ENCODE peak calls at places on chromosomes 12 and 14, in five cellular contexts. Y, Z, T, I and X are unnamed samples.

GRCh38 chr12:71562681-71563595 is 100.7 kb downstream of the ZFC3H1 start:
- DNase-seq in T (no peak), Z (no peak), I (no peak), Y (no peak), X (no peak)

GRCh38 chr14:65753061-65753460 is 340.5 kb downstream of the FUT8 start:
- DNase-seq in Z (no peak), T (no peak), I (no peak), Y (no peak), X (peak; percentile 88)

GRCh38 chr14:19878029-19878642 is 3.2 kb downstream of the OR4K2 start:
- DNase-seq in I (no peak), Z (no peak), Y (no peak), T (peak; percentile 17), X (peak; percentile 30)

GRCh38 chr14:57747036-57747435 is 118.9 kb downstream of the SLC35F4 start:
- DNase-seq in Y (no peak), Z (no peak), I (no peak), T (no peak), X (no peak)

GRCh38 chr12:54005853-54006699 is 2.7 kb upstream of the HOXC8 start:
- DNase-seq in I (peak; percentile 50), Y (peak; percentile 82), T (peak; percentile 82), Z (no peak), X (peak; percentile 73)

GRCh38 chr14:77311217-77311616 is 9.5 kb downstream of the POMT2 start:
- DNase-seq in T (no peak), Z (no peak), Y (no peak), I (no peak), X (no peak)

GRCh38 chr12:122040579-122041386 is 19.1 kb downstream of the BCL7A start:
- DNase-seq in Z (no peak), T (no peak), I (no peak), Y (peak; percentile 98), X (peak; percentile 80)

GRCh38 chr14:52461721-52462120 is 90.6 kb downstream of the TXNDC16 start:
- DNase-seq in T (no peak), I (no peak), Z (no peak), Y (no peak), X (no peak)

GRCh38 chr12:23964812-23965211 is 15.3 kb upstream of the SOX5 start:
- DNase-seq in I (no peak), Y (no peak), Z (no peak), T (no peak), X (no peak)

DNA sequence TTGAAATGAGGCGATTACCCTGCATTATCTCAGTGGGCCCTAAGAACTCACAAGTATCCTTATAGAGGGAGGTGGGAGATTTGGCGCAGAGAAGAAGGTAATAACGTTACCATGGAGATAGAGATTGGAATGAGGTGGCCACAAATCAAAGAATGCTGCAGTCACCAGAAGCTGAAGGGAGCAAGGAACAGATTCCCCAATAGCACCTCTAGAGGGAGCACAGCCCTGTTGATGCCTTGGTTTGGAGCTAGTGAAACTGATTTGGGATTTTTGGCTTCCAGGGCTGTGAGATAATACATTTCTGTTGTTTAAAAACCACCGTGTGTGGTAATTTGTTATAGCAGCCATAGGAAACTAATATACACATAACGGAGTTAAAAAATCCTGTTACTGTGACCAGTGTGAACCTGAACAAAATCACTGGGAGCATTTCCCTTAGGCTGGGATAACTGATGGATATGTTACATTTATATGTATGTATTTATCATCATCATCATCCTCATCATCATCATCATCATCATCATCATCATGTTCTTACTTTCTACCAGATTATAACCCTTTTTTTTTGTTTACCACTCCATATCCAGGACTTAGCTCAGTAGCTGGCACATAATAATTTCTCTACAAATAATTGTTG is 100.3 kb downstream of the LIN7A start:
- DNase-seq in I (peak; percentile 34), Z (no peak), Y (peak; percentile 6), T (peak; percentile 7), X (peak; percentile 61)
- TF ChIP-seq HDAC2 in I (no peak), Z (no peak), Y (no peak), T (no peak), X (no peak)

DNA sequence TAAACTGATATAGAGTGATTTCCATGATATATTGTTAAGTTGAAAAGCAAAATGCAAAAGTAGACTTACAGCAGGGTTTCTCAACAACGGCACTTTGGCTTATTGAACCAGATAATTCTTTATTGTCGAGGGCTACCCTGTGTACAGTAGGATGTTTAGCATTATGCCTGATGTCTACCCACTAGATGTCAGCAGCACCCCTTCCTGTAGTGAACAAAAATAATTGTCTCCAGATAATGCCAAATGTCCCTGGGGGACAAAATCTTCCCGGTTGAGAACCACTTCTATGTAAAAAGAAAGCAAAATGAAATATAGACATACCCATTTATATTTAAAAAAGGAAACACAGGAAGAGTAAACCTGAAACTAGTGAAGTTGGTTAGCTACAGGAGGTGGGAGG is 32.4 kb downstream of the ABCD2 start:
- DNase-seq in Z (no peak), Y (no peak), T (no peak), I (no peak), X (no peak)
- TF ChIP-seq HDAC2 in Z (no peak), Y (no peak), T (no peak), I (no peak), X (no peak)

GRCh38 chr12:48107252-48107613 is 1.4 kb upstream of the SENP1 start:
- DNase-seq in Y (no peak), Z (no peak), I (no peak), T (no peak), X (no peak)

GRCh38 chr12:48104531-48104930 is 1.3 kb downstream of the SENP1 start:
- DNase-seq in I (no peak), Z (no peak), T (no peak), Y (no peak), X (no peak)

GRCh38 chr12:48105321-48105866 is 485 bp downstream of the SENP1 start:
- DNase-seq in Z (peak; percentile 38), I (no peak), Y (peak; percentile 23), T (no peak), X (no peak)

GRCh38 chr12:48105867-48106563 is at the start of gene SENP1:
- DNase-seq in I (peak; percentile 51), T (peak; percentile 93), Z (peak; percentile 75), Y (peak; percentile 86), X (peak; percentile 80)

DNA sequence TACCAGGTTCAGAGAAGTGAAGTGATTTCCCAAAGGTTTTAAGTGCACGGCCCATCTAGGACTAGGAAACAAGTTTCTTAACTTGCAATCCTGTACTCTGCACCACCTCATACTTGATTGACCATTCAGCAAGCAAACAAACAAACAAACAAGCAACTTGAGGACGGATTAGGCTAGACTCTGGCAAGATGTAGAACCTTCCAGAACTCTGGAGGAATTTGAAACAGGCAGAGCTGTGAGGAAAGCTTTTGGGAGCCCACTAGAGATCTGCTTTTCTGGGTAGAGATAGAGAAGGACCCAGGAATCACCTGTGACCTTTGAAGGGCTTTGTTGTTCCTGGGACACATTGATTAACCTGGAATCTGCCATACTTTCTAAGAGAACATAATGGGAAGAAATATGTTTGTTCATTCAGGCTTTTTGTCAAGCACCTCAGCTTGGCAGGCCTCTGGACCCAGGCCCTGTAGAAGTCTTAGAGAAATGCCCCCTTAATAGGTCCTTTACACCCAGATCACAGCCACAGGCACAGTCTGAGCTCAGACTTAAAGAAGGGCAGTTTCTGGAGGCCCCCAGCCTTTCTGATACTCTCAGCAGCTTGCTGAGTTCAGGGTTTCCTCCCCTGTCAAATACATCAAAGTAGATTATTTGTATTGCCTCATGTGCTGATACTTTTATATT is 834 bp upstream of the SENP1 start:
- DNase-seq in Y (no peak), T (no peak), I (no peak), Z (no peak), X (no peak)
- TF ChIP-seq HDAC2 in Y (no peak), T (no peak), I (no peak), Z (no peak), X (no peak)

GRCh38 chr14:95242870-95243269 is 76.8 kb downstream of the CLMN start:
- DNase-seq in I (no peak), Y (no peak), T (no peak), Z (no peak), X (no peak)
- TF ChIP-seq HDAC2 in I (no peak), Y (no peak), T (no peak), Z (no peak), X (no peak)

GRCh38 chr12:79422060-79422812 is 268.5 kb downstream of the PAWR start:
- DNase-seq in I (no peak), Z (no peak), T (no peak), Y (no peak), X (peak; percentile 13)
- TF ChIP-seq HDAC2 in I (no peak), Z (no peak), T (no peak), Y (no peak), X (no peak)

DNA sequence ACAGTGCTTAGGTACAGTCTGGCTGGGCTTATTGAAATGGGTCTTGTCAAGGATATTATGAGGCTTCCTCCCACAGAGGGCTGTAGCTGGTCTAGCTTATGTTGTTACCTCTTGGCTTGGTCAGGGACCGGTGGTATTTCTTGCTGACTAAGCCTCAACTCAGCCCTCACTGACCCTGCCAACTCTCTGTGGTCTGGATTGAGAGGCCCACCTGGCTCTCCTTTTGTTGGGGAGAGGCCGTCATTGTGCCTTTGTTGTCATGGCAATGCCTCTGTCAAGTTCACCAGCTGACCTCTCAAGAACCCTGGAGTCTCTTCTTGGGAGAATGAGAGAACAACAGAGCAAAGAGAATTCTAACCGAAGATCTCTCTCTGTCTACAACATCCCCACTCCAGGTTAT is 245.6 kb upstream of the NPAS3 start:
- DNase-seq in I (no peak), T (no peak), Z (no peak), Y (no peak), X (no peak)
- TF ChIP-seq HDAC2 in I (no peak), T (no peak), Z (no peak), Y (no peak), X (no peak)